ENCODE peak calls at places on chromosomes 2 and 18, in four cellular contexts. L, K, Y and F are unnamed samples.

GRCh38 chr2:197236816-197237215 is 73.8 kb downstream of the ANKRD44 start:
- DNase-seq in K (no peak), Y (no peak), L (no peak), F (no peak)

GRCh38 chr18:3726241-3726951 is 276.4 kb downstream of the TGIF1 start:
- DNase-seq in Y (no peak), K (no peak), L (no peak), F (no peak)

GRCh38 chr2:18551623-18552022 is 8.8 kb downstream of the RDH14 start:
- DNase-seq in Y (no peak), L (no peak), K (no peak), F (no peak)

GRCh38 chr2:3428577-3428976 is 49.1 kb downstream of the TRAPPC12 start:
- DNase-seq in Y (no peak), L (no peak), K (no peak), F (no peak)

GRCh38 chr2:136116111-136116812 is 1.7 kb downstream of the CXCR4 start:
- DNase-seq in L (peak), K (no peak), Y (no peak), F (no peak)

GRCh38 chr18:79630266-79631095 is 49.1 kb upstream of the CTDP1 start:
- DNase-seq in L (no peak), K (peak), Y (no peak), F (no peak)

GRCh38 chr2:75055820-75056675 is 97.6 kb downstream of the POLE4 start:
- DNase-seq in Y (no peak), K (peak), L (no peak), F (no peak)

GRCh38 chr2:199467462-199467822 is 9.7 kb upstream of the SATB2 start:
- DNase-seq in K (no peak), Y (no peak), L (no peak), F (no peak)

GRCh38 chr2:5946210-5947118 is 254.3 kb downstream of the SOX11 start:
- DNase-seq in K (no peak), L (no peak), Y (no peak), F (no peak)

GRCh38 chr18:67092141-67092540 is 424.4 kb downstream of the DSEL start:
- DNase-seq in L (no peak), Y (no peak), K (no peak), F (no peak)

GRCh38 chr2:159854485-159854884 is 56.5 kb upstream of the CD302 start:
- DNase-seq in K (no peak), Y (no peak), L (no peak), F (no peak)

GRCh38 chr2:42804338-42804737 is 12.0 kb upstream of the HAAO start:
- DNase-seq in Y (no peak), K (no peak), L (no peak), F (no peak)

GRCh38 chr2:7044253-7045250 is 127.3 kb downstream of the RNF144A start:
- DNase-seq in L (peak), Y (peak), K (peak), F (peak)

GRCh38 chr2:88654714-88655113 is 27.4 kb upstream of the EIF2AK3 start:
- DNase-seq in Y (no peak), K (no peak), L (no peak), F (no peak)

GRCh38 chr18:79490593-79491551 is 95.1 kb downstream of the NFATC1 start:
- DNase-seq in Y (no peak), K (no peak), L (no peak), F (no peak)

GRCh38 chr2:147482590-147483292 is 362.1 kb upstream of the ACVR2A start:
- DNase-seq in L (no peak), Y (no peak), K (no peak), F (no peak)

GRCh38 chr2:239266779-239267410 is 133.9 kb downstream of the HDAC4 start:
- DNase-seq in Y (no peak), K (no peak), L (no peak), F (no peak)

GRCh38 chr2:101282980-101283379 is 25.5 kb downstream of the RNF149 start:
- DNase-seq in Y (no peak), L (no peak), K (no peak), F (no peak)

GRCh38 chr18:43656547-43656946 is 379.3 kb upstream of the SYT4 start:
- DNase-seq in Y (no peak), K (no peak), L (no peak), F (no peak)

GRCh38 chr18:42931501-42931900 is 184.0 kb downstream of the RIT2 start:
- DNase-seq in L (no peak), Y (no peak), K (peak), F (no peak)

GRCh38 chr2:216596986-216597509 is 36.2 kb upstream of the IGFBP2 start:
- DNase-seq in Y (no peak), K (peak), L (no peak), F (no peak)

GRCh38 chr2:29560030-29560429 is 361.4 kb downstream of the ALK start:
- DNase-seq in K (no peak), Y (no peak), L (no peak), F (no peak)

GRCh38 chr2:172431428-172431827 is 4.0 kb downstream of the ITGA6 start:
- DNase-seq in K (no peak), Y (no peak), L (no peak), F (no peak)

GRCh38 chr2:144798019-144798418 is 278.1 kb upstream of the ZEB2 start:
- DNase-seq in Y (no peak), K (no peak), L (no peak), F (no peak)

GRCh38 chr2:63591566-63592175 is 2.9 kb downstream of the MDH1 start:
- DNase-seq in K (no peak), Y (no peak), L (no peak), F (no peak)